ENCODE peak calls at places on chromosomes 1 and 21, in five cellular contexts. One of them, this sample, is unnamed.

GRCh38 chr1:41499591-41499990 is 15.1 kb upstream of the EDN2 start:
- DNase-seq in NCI-H1092: no peak
- DNase-seq in lung microvascular endothelial cell: no peak
- DNase-seq in MV-4-11: no peak
- DNase-seq in stimulated activated CD4-positive, alpha-beta T cell treated with anti-CD3 and anti-CD28 coated beads, Interleukin-1b, Interleukin-23, amount 100 ng/mL, for 24 hours: no peak
- DNase-seq in this sample: no peak

GRCh38 chr1:34685225-34685624 is 69.6 kb upstream of the GJB5 start:
- DNase-seq in NCI-H1092: no peak
- DNase-seq in lung microvascular endothelial cell: no peak
- DNase-seq in MV-4-11: no peak
- DNase-seq in stimulated activated CD4-positive, alpha-beta T cell treated with anti-CD3 and anti-CD28 coated beads, Interleukin-1b, Interleukin-23, amount 100 ng/mL, for 24 hours: no peak
- DNase-seq in this sample: no peak

GRCh38 chr1:226827458-226827857 is 43.0 kb upstream of the PSEN2 start:
- DNase-seq in NCI-H1092: no peak
- DNase-seq in lung microvascular endothelial cell: no peak
- DNase-seq in MV-4-11: peak
- DNase-seq in stimulated activated CD4-positive, alpha-beta T cell treated with anti-CD3 and anti-CD28 coated beads, Interleukin-1b, Interleukin-23, amount 100 ng/mL, for 24 hours: no peak
- DNase-seq in this sample: no peak

GRCh38 chr1:182278144-182279054 is 113.2 kb downstream of the GLUL start:
- DNase-seq in NCI-H1092: no peak
- DNase-seq in lung microvascular endothelial cell: no peak
- DNase-seq in MV-4-11: no peak
- DNase-seq in stimulated activated CD4-positive, alpha-beta T cell treated with anti-CD3 and anti-CD28 coated beads, Interleukin-1b, Interleukin-23, amount 100 ng/mL, for 24 hours: no peak
- DNase-seq in this sample: no peak

GRCh38 chr1:223261914-223262313 is 102.1 kb downstream of the SUSD4 start:
- DNase-seq in NCI-H1092: no peak
- DNase-seq in lung microvascular endothelial cell: no peak
- DNase-seq in MV-4-11: no peak
- DNase-seq in stimulated activated CD4-positive, alpha-beta T cell treated with anti-CD3 and anti-CD28 coated beads, Interleukin-1b, Interleukin-23, amount 100 ng/mL, for 24 hours: no peak
- DNase-seq in this sample: no peak

GRCh38 chr1:14844359-14844758 is 245.9 kb downstream of the KAZN start:
- DNase-seq in NCI-H1092: no peak
- DNase-seq in lung microvascular endothelial cell: peak
- DNase-seq in MV-4-11: no peak
- DNase-seq in stimulated activated CD4-positive, alpha-beta T cell treated with anti-CD3 and anti-CD28 coated beads, Interleukin-1b, Interleukin-23, amount 100 ng/mL, for 24 hours: no peak
- DNase-seq in this sample: no peak

GRCh38 chr1:155061381-155062150 is 2.0 kb upstream of the EFNA4 start:
- DNase-seq in NCI-H1092: peak
- DNase-seq in lung microvascular endothelial cell: peak
- DNase-seq in MV-4-11: peak
- DNase-seq in stimulated activated CD4-positive, alpha-beta T cell treated with anti-CD3 and anti-CD28 coated beads, Interleukin-1b, Interleukin-23, amount 100 ng/mL, for 24 hours: peak
- DNase-seq in this sample: peak

GRCh38 chr21:34881894-34882371 is 167.2 kb downstream of the RUNX1 start:
- DNase-seq in NCI-H1092: no peak
- DNase-seq in lung microvascular endothelial cell: peak
- DNase-seq in MV-4-11: peak
- DNase-seq in stimulated activated CD4-positive, alpha-beta T cell treated with anti-CD3 and anti-CD28 coated beads, Interleukin-1b, Interleukin-23, amount 100 ng/mL, for 24 hours: no peak
- DNase-seq in this sample: peak

GRCh38 chr1:64898107-64898861 is 68.1 kb downstream of the JAK1 start:
- DNase-seq in NCI-H1092: no peak
- DNase-seq in lung microvascular endothelial cell: peak
- DNase-seq in MV-4-11: peak
- DNase-seq in stimulated activated CD4-positive, alpha-beta T cell treated with anti-CD3 and anti-CD28 coated beads, Interleukin-1b, Interleukin-23, amount 100 ng/mL, for 24 hours: no peak
- DNase-seq in this sample: peak

GRCh38 chr1:3654549-3655281 is 2.4 kb downstream of the TP73 start:
- DNase-seq in NCI-H1092: no peak
- DNase-seq in lung microvascular endothelial cell: no peak
- DNase-seq in MV-4-11: no peak
- DNase-seq in stimulated activated CD4-positive, alpha-beta T cell treated with anti-CD3 and anti-CD28 coated beads, Interleukin-1b, Interleukin-23, amount 100 ng/mL, for 24 hours: no peak
- DNase-seq in this sample: no peak

GRCh38 chr1:41626146-41626545 is 141.7 kb upstream of the EDN2 start:
- DNase-seq in NCI-H1092: no peak
- DNase-seq in lung microvascular endothelial cell: peak
- DNase-seq in MV-4-11: no peak
- DNase-seq in stimulated activated CD4-positive, alpha-beta T cell treated with anti-CD3 and anti-CD28 coated beads, Interleukin-1b, Interleukin-23, amount 100 ng/mL, for 24 hours: no peak
- DNase-seq in this sample: peak

GRCh38 chr1:55275976-55276375 is 60.8 kb upstream of the USP24 start:
- DNase-seq in NCI-H1092: no peak
- DNase-seq in lung microvascular endothelial cell: peak
- DNase-seq in MV-4-11: peak
- DNase-seq in stimulated activated CD4-positive, alpha-beta T cell treated with anti-CD3 and anti-CD28 coated beads, Interleukin-1b, Interleukin-23, amount 100 ng/mL, for 24 hours: no peak
- DNase-seq in this sample: no peak

GRCh38 chr21:42089665-42090310 is 18.7 kb downstream of the UMODL1 start:
- DNase-seq in NCI-H1092: no peak
- DNase-seq in lung microvascular endothelial cell: no peak
- DNase-seq in MV-4-11: no peak
- DNase-seq in stimulated activated CD4-positive, alpha-beta T cell treated with anti-CD3 and anti-CD28 coated beads, Interleukin-1b, Interleukin-23, amount 100 ng/mL, for 24 hours: no peak
- DNase-seq in this sample: no peak

GRCh38 chr1:47712596-47713299 is 274.9 kb downstream of the FOXD2 start:
- DNase-seq in NCI-H1092: no peak
- DNase-seq in lung microvascular endothelial cell: no peak
- DNase-seq in MV-4-11: no peak
- DNase-seq in stimulated activated CD4-positive, alpha-beta T cell treated with anti-CD3 and anti-CD28 coated beads, Interleukin-1b, Interleukin-23, amount 100 ng/mL, for 24 hours: no peak
- DNase-seq in this sample: no peak

GRCh38 chr1:200640373-200641174 is 20.0 kb upstream of the KIF14 start:
- DNase-seq in NCI-H1092: no peak
- DNase-seq in lung microvascular endothelial cell: no peak
- DNase-seq in MV-4-11: no peak
- DNase-seq in stimulated activated CD4-positive, alpha-beta T cell treated with anti-CD3 and anti-CD28 coated beads, Interleukin-1b, Interleukin-23, amount 100 ng/mL, for 24 hours: no peak
- DNase-seq in this sample: no peak

GRCh38 chr1:33762099-33762830 is 101.6 kb upstream of the HMGB4 start:
- DNase-seq in NCI-H1092: no peak
- DNase-seq in lung microvascular endothelial cell: no peak
- DNase-seq in MV-4-11: no peak
- DNase-seq in stimulated activated CD4-positive, alpha-beta T cell treated with anti-CD3 and anti-CD28 coated beads, Interleukin-1b, Interleukin-23, amount 100 ng/mL, for 24 hours: no peak
- DNase-seq in this sample: no peak

GRCh38 chr1:162982364-162982763 is 86.8 kb upstream of the RGS4 start:
- DNase-seq in NCI-H1092: no peak
- DNase-seq in lung microvascular endothelial cell: no peak
- DNase-seq in MV-4-11: no peak
- DNase-seq in stimulated activated CD4-positive, alpha-beta T cell treated with anti-CD3 and anti-CD28 coated beads, Interleukin-1b, Interleukin-23, amount 100 ng/mL, for 24 hours: no peak
- DNase-seq in this sample: no peak

GRCh38 chr1:113981962-113982931 is 3.0 kb downstream of the OLFML3 start:
- DNase-seq in NCI-H1092: no peak
- DNase-seq in lung microvascular endothelial cell: peak
- DNase-seq in MV-4-11: peak
- DNase-seq in stimulated activated CD4-positive, alpha-beta T cell treated with anti-CD3 and anti-CD28 coated beads, Interleukin-1b, Interleukin-23, amount 100 ng/mL, for 24 hours: no peak
- DNase-seq in this sample: no peak

GRCh38 chr1:2110738-2111673 is 60.8 kb downstream of the PRKCZ start:
- DNase-seq in NCI-H1092: no peak
- DNase-seq in lung microvascular endothelial cell: no peak
- DNase-seq in MV-4-11: no peak
- DNase-seq in stimulated activated CD4-positive, alpha-beta T cell treated with anti-CD3 and anti-CD28 coated beads, Interleukin-1b, Interleukin-23, amount 100 ng/mL, for 24 hours: no peak
- DNase-seq in this sample: no peak

GRCh38 chr1:11158720-11159321 is 30.3 kb upstream of the ANGPTL7 start:
- DNase-seq in NCI-H1092: no peak
- DNase-seq in lung microvascular endothelial cell: peak
- DNase-seq in MV-4-11: peak
- DNase-seq in stimulated activated CD4-positive, alpha-beta T cell treated with anti-CD3 and anti-CD28 coated beads, Interleukin-1b, Interleukin-23, amount 100 ng/mL, for 24 hours: no peak
- DNase-seq in this sample: peak

GRCh38 chr1:64866689-64867088 is 99.7 kb downstream of the JAK1 start:
- DNase-seq in NCI-H1092: no peak
- DNase-seq in lung microvascular endothelial cell: no peak
- DNase-seq in MV-4-11: no peak
- DNase-seq in stimulated activated CD4-positive, alpha-beta T cell treated with anti-CD3 and anti-CD28 coated beads, Interleukin-1b, Interleukin-23, amount 100 ng/mL, for 24 hours: no peak
- DNase-seq in this sample: no peak